ENCODE peak calls at places on chromosomes 4 and X, in five cellular contexts. N is fibroblast of lung, V is esophagus muscularis mucosa, C is hepatocyte, E is RWPE2. S is an unnamed sample.

GRCh38 chr4:182856862-182857261 is 60.3 kb downstream of the DCTD start:
- DNase-seq in V (no peak), N (no peak), E (no peak), C (no peak), S (no peak)

GRCh38 chrX:73563740-73564073 is 710 bp downstream of the CHIC1 start:
- DNase-seq in N (peak; percentile 10), C (no peak), V (no peak), E (no peak), S (no peak)

GRCh38 chr4:56861365-56861764 is 39.9 kb upstream of the SPINK2 start:
- DNase-seq in V (no peak), N (no peak), E (no peak), C (peak; percentile 11), S (no peak)

GRCh38 chrX:72714471-72714916 is 388 bp upstream of the PHKA1 start:
- DNase-seq in N (peak; percentile 88), E (peak; percentile 46), C (peak; percentile 66), V (peak; percentile 92), S (peak; percentile 17)

GRCh38 chrX:45422216-45422925 is 221.7 kb upstream of the DIPK2B start:
- DNase-seq in N (peak; percentile 12), V (no peak), C (no peak), E (no peak), S (no peak)

GRCh38 chrX:41153453-41153852 is 68.2 kb downstream of the USP9X start:
- DNase-seq in V (no peak), C (no peak), E (no peak), N (peak; percentile 78), S (no peak)

GRCh38 chrX:106707771-106708454 is 18.6 kb upstream of the RNF128 start:
- DNase-seq in E (no peak), C (peak; percentile 26), N (peak; percentile 80), V (no peak), S (no peak)

GRCh38 chr4:81555489-81555888 is 83.8 kb upstream of the RASGEF1B start:
- DNase-seq in C (no peak), V (no peak), N (no peak), E (no peak), S (no peak)

GRCh38 chr4:169150806-169151205 is 120.0 kb downstream of the SH3RF1 start:
- DNase-seq in N (peak; percentile 51), V (no peak), E (no peak), C (no peak), S (no peak)

GRCh38 chr4:125735107-125735506 is 420.4 kb downstream of the FAT4 start:
- DNase-seq in C (peak; percentile 61), E (peak; percentile 77), N (peak; percentile 84), V (no peak), S (no peak)

GRCh38 chr4:184647391-184648101 is 1.7 kb downstream of the CASP3 start:
- DNase-seq in E (no peak), V (no peak), C (no peak), N (peak; percentile 30), S (no peak)

GRCh38 chrX:10011261-10011931 is 44.2 kb downstream of the CLDN34 start:
- DNase-seq in N (no peak), E (no peak), V (no peak), C (no peak), S (no peak)

GRCh38 chr4:144507309-144508101 is 138.5 kb upstream of the HHIP start:
- DNase-seq in C (no peak), V (no peak), N (peak; percentile 23), E (no peak), S (no peak)

GRCh38 chrX:105651052-105651451 is 171.3 kb upstream of the NRK start:
- DNase-seq in C (no peak), N (no peak), V (no peak), E (no peak), S (no peak)

GRCh38 chr4:37812713-37813112 is 13.8 kb upstream of the PGM2 start:
- DNase-seq in V (peak; percentile 10), E (no peak), C (peak; percentile 8), N (peak; percentile 70), S (no peak)

GRCh38 chr4:14529653-14530052 is 472.6 kb upstream of the CPEB2 start:
- DNase-seq in C (peak; percentile 55), E (no peak), N (peak; percentile 11), V (no peak), S (no peak)

GRCh38 chr4:127856485-127857447 is 23.9 kb upstream of the PLK4 start:
- DNase-seq in V (no peak), E (no peak), N (peak; percentile 92), C (peak; percentile 20), S (no peak)

GRCh38 chr4:41319553-41319952 is 62.8 kb downstream of the UCHL1 start:
- DNase-seq in N (no peak), E (no peak), V (no peak), C (peak; percentile 27), S (no peak)

GRCh38 chrX:47446971-47447370 is 36.1 kb downstream of the ZNF41 start:
- DNase-seq in V (no peak), C (no peak), N (no peak), E (no peak), S (no peak)

GRCh38 chr4:127586922-127587571 is 45.7 kb upstream of the INTU start:
- DNase-seq in C (peak; percentile 65), V (no peak), E (no peak), N (peak; percentile 51), S (no peak)

GRCh38 chrX:72347366-72347765 is 41.7 kb upstream of the CITED1 start:
- DNase-seq in C (no peak), V (no peak), N (no peak), E (no peak), S (no peak)

GRCh38 chr4:33696586-33696985 is 2547.7 kb downstream of the ARAP2 start:
- DNase-seq in V (no peak), N (no peak), C (no peak), E (no peak), S (no peak)

GRCh38 chrX:17553451-17553850 is 178.5 kb downstream of the NHS start:
- DNase-seq in V (no peak), C (no peak), E (peak; percentile 57), N (peak; percentile 76), S (no peak)

GRCh38 chr4:82903737-82904136 is 3.2 kb downstream of the THAP9 start:
- DNase-seq in N (no peak), E (no peak), C (no peak), V (no peak), S (no peak)

GRCh38 chrX:118566359-118566758 is 70.7 kb downstream of the DOCK11 start:
- DNase-seq in E (no peak), V (no peak), N (no peak), C (no peak), S (no peak)

GRCh38 chr4:183996868-183997267 is 91.8 kb downstream of the STOX2 start:
- DNase-seq in V (no peak), C (no peak), N (peak; percentile 56), E (no peak), S (no peak)

GRCh38 chrX:48488034-48488433 is 12.0 kb downstream of the FTSJ1 start:
- DNase-seq in V (no peak), C (no peak), N (no peak), E (no peak), S (no peak)

GRCh38 chr4:76334885-76335284 is 28.4 kb downstream of the STBD1 start:
- DNase-seq in E (no peak), C (no peak), V (no peak), N (no peak), S (no peak)

GRCh38 chr4:142582340-142582739 is 263.8 kb downstream of the INPP4B start:
- DNase-seq in C (no peak), N (no peak), V (no peak), E (no peak), S (no peak)

GRCh38 chrX:43969504-43970501 is 3.4 kb downstream of the NDP start:
- DNase-seq in E (no peak), C (no peak), V (no peak), N (no peak), S (no peak)

GRCh38 chrX:150766351-150767044 is 73.3 kb downstream of the MTMR1 start:
- DNase-seq in E (no peak), C (no peak), V (no peak), N (no peak), S (no peak)

GRCh38 chr4:6953751-6954380 is 44.2 kb downstream of the TBC1D14 start:
- DNase-seq in C (peak; percentile 75), N (peak; percentile 66), V (no peak), E (no peak), S (no peak)

GRCh38 chr4:4362991-4363697 is 23.8 kb upstream of the NSG1 start:
- DNase-seq in V (no peak), E (no peak), C (no peak), N (no peak), S (no peak)
- TF ChIP-seq CTCF in V (no peak), E (no peak), C (no peak), N (no peak), S (peak; percentile 15)

GRCh38 chr4:186617921-186618320 is 62.6 kb upstream of the MTNR1A start:
- DNase-seq in C (no peak), N (no peak), E (no peak), V (peak; percentile 64), S (no peak)

GRCh38 chr4:186622788-186623464 is 67.6 kb upstream of the MTNR1A start:
- DNase-seq in V (peak; percentile 45), E (no peak), C (no peak), N (peak; percentile 40), S (no peak)

GRCh38 chr4:186624951-186625350 is 69.6 kb upstream of the MTNR1A start:
- DNase-seq in V (no peak), N (peak; percentile 47), C (no peak), E (no peak), S (no peak)

GRCh38 chr4:186623546-186623945 is 68.2 kb upstream of the MTNR1A start:
- DNase-seq in V (peak; percentile 26), N (no peak), E (no peak), C (no peak), S (no peak)

DNA sequence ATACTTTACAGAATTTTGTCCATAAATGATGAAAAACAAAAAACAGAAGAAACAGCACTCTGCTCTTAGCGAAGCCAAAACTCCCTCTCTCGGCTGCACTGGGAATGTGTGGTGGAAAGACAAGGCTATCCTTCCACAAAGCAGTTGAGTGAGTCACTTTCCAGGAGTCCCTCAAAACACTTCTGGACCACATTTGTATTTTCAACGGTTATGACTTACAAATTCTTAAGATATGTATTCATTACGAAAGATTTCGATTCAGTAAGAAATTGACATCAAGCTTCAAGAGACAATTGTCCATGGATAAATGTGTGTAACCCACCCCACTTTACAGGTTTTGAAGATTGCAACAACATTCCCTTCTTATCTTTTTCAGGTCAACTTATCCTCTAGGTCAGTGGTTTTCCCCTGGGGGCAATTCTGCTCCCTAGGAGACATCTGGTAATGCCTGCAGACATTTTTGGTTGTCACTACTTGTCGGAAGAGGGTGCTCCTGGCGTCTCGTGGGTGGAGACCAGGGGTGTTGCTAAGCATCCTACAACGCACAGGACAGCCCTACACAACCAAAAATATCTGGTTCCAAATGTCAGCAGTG is 66.7 kb upstream of the MTNR1A start:
- DNase-seq in E (no peak), V (peak; percentile 55), C (no peak), N (peak; percentile 88), S (no peak)
- TF ChIP-seq CTCF in E (peak; percentile 40), V (no peak), C (no peak), N (peak; percentile 79), S (no peak)

DNA sequence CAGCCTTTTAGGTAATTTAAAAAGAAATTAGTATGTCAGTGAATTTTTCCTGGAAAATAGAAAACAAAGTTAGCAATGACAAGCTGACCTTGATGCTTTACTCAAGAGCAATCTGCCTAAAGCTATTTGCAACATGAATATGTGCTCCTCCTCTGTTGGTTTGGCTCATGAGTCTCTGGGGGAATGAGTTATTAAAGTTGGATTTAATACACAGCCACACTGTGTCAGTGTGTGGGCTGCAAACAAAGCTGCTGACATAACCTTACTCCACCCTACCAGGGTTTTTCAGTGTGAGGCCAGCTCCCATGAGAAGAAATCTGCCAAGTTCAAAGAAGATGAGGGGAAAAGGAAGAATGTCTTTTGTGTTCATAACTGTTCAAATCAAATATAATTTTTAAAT is 280.5 kb downstream of the TLL1 start:
- DNase-seq in E (no peak), V (no peak), C (no peak), N (peak; percentile 1), S (no peak)
- TF ChIP-seq CTCF in E (no peak), V (no peak), C (no peak), N (no peak), S (no peak)

GRCh38 chr4:112982677-112983076 is 66.8 kb upstream of the ANK2 start:
- DNase-seq in V (no peak), C (no peak), N (no peak), E (no peak), S (no peak)
- TF ChIP-seq CTCF in V (no peak), C (no peak), N (peak; percentile 9), E (peak; percentile 6), S (no peak)

S was measured in D721Med.